ENCODE peak calls at places on chromosomes 7 and 10, in six cellular contexts. F is epithelial cell of esophagus, C is mammary epithelial cell, I is GM13977, D is progenitor cell of endocrine pancreas, B is ovary. L is an unnamed sample.

GRCh38 chr7:124922200-124922599 is 7.4 kb downstream of the POT1 start:
- DNase-seq in F (no peak), D (no peak), I (no peak), B (no peak), C (no peak), L (no peak)

GRCh38 chr10:98323221-98324164 is 55.5 kb upstream of the LOXL4 start:
- DNase-seq in C (peak), F (peak), B (no peak), I (no peak), D (no peak), L (no peak)

GRCh38 chr7:76507723-76508406 is 2.5 kb upstream of the UPK3B start:
- DNase-seq in B (no peak), C (peak), F (peak), D (no peak), I (no peak), L (no peak)

GRCh38 chr7:78151229-78151628 is 352.7 kb downstream of the PHTF2 start:
- DNase-seq in D (no peak), B (no peak), C (no peak), F (no peak), I (no peak), L (no peak)

GRCh38 chr7:149823191-149823630 is 15.0 kb upstream of the ZNF862 start:
- DNase-seq in C (no peak), F (no peak), D (no peak), I (no peak), B (no peak), L (no peak)

GRCh38 chr7:158022601-158023000 is 565.0 kb downstream of the PTPRN2 start:
- DNase-seq in D (no peak), C (no peak), F (no peak), B (no peak), I (no peak), L (peak)

GRCh38 chr7:44144968-44145418 is 3.9 kb upstream of the MYL7 start:
- DNase-seq in C (no peak), F (no peak), D (no peak), B (no peak), I (no peak), L (no peak)

GRCh38 chr7:92200791-92201190 is 21.8 kb upstream of the LRRD1 start:
- DNase-seq in I (no peak), D (no peak), B (no peak), F (no peak), C (no peak), L (no peak)

GRCh38 chr7:110186334-110186733 is 904.6 kb upstream of the LRRN3 start:
- DNase-seq in D (no peak), I (no peak), C (no peak), F (peak), B (no peak), L (no peak)

GRCh38 chr7:73987298-73987697 is 40.7 kb upstream of the ELN start:
- DNase-seq in B (no peak), D (no peak), F (no peak), I (no peak), C (no peak), L (no peak)

GRCh38 chr10:91908358-91909177 is 718 bp downstream of the FGFBP3 start:
- DNase-seq in D (peak), B (peak), F (peak), I (peak), C (peak), L (peak)
- TF ChIP-seq CTCF in D (peak), B (no peak), F (peak), I (peak), C (peak), L (peak)

GRCh38 chr10:21020545-21020944 is 123.4 kb upstream of the NEBL start:
- DNase-seq in D (no peak), I (peak), B (no peak), F (peak), C (peak), L (no peak)
- TF ChIP-seq CTCF in D (peak), I (peak), B (no peak), F (peak), C (peak), L (peak)

GRCh38 chr10:61068471-61068870 is 124.5 kb upstream of the RHOBTB1 start:
- DNase-seq in F (no peak), C (no peak), I (no peak), B (no peak), D (no peak), L (no peak)
- TF ChIP-seq CTCF in F (no peak), C (no peak), I (no peak), B (no peak), D (no peak), L (no peak)

GRCh38 chr7:138602456-138602855 is 98.7 kb downstream of the SVOPL start:
- DNase-seq in C (no peak), B (no peak), D (no peak), I (no peak), F (no peak), L (no peak)
- TF ChIP-seq CTCF in C (no peak), B (no peak), D (no peak), I (no peak), F (no peak), L (peak)